ENCODE peak calls at places on chromosome 18, in five cellular contexts. Z, F, R, Y and Q are unnamed samples.

GRCh38 chr18:21064347-21064746 is 47.3 kb downstream of the ROCK1 start:
- DNase-seq in F (no peak), Z (no peak), R (no peak), Y (no peak), Q (no peak)

GRCh38 chr18:78949216-78949615 is 30.4 kb upstream of the SALL3 start:
- DNase-seq in F (no peak), Z (no peak), Y (no peak), R (no peak), Q (no peak)

GRCh38 chr18:79503891-79504475 is 108.3 kb downstream of the NFATC1 start:
- DNase-seq in F (no peak), Y (no peak), Z (no peak), R (no peak), Q (no peak)

GRCh38 chr18:9029131-9029530 is 73.4 kb upstream of the NDUFV2 start:
- DNase-seq in F (no peak), R (no peak), Z (no peak), Y (no peak), Q (no peak)

GRCh38 chr18:7272268-7273049 is 41.6 kb downstream of the LRRC30 start:
- DNase-seq in R (peak), Z (peak), Y (peak), F (no peak), Q (no peak)

GRCh38 chr18:54713386-54713785 is 114.9 kb upstream of the RAB27B start:
- DNase-seq in F (no peak), Z (no peak), Y (no peak), R (no peak), Q (no peak)

GRCh38 chr18:49023281-49023937 is 72.6 kb upstream of the SMAD7 start:
- DNase-seq in Z (no peak), Y (no peak), R (no peak), F (no peak), Q (no peak)

GRCh38 chr18:75211721-75212625 is 1.4 kb downstream of the TSHZ1 start:
- DNase-seq in R (peak), F (peak), Z (no peak), Y (peak), Q (peak)

GRCh38 chr18:47174545-47175116 is 1.5 kb downstream of the IER3IP1 start:
- DNase-seq in F (no peak), Z (no peak), R (peak), Y (no peak), Q (no peak)

GRCh38 chr18:75797046-75797445 is 369.5 kb upstream of the SMIM21 start:
- DNase-seq in R (no peak), Y (no peak), Z (no peak), F (no peak), Q (no peak)

GRCh38 chr18:72086421-72086820 is 457.7 kb downstream of the CBLN2 start:
- DNase-seq in R (peak), Y (peak), F (no peak), Z (no peak), Q (peak)

GRCh38 chr18:55233850-55234249 is 274.6 kb upstream of the CCDC68 start:
- DNase-seq in Z (no peak), F (no peak), R (no peak), Y (peak), Q (no peak)

GRCh38 chr18:36490907-36491306 is 193.4 kb downstream of the FHOD3 start:
- DNase-seq in Z (no peak), F (no peak), R (no peak), Y (no peak), Q (no peak)

GRCh38 chr18:46297621-46298020 is 193.4 kb downstream of the HAUS1 start:
- DNase-seq in Y (no peak), F (no peak), Z (no peak), R (no peak), Q (no peak)

GRCh38 chr18:9803698-9804516 is 81.9 kb upstream of the TXNDC2 start:
- DNase-seq in Z (no peak), F (no peak), R (no peak), Y (peak), Q (no peak)

GRCh38 chr18:74368901-74369705 is 53.5 kb downstream of the C18orf63 start:
- DNase-seq in Y (no peak), Z (no peak), R (no peak), F (no peak), Q (no peak)

GRCh38 chr18:55489034-55489741 is 98.8 kb downstream of the TCF4 start:
- DNase-seq in Y (no peak), F (no peak), R (no peak), Z (no peak), Q (no peak)

GRCh38 chr18:29383311-29384273 is 1206.7 kb upstream of the CDH2 start:
- DNase-seq in Z (no peak), R (no peak), F (no peak), Y (no peak), Q (no peak)

GRCh38 chr18:8757598-8757997 is 52.2 kb downstream of the MTCL1 start:
- DNase-seq in R (no peak), F (no peak), Z (no peak), Y (no peak), Q (no peak)

GRCh38 chr18:58960946-58961722 is 96.5 kb downstream of the ZNF532 start:
- DNase-seq in Y (no peak), R (no peak), F (no peak), Z (no peak), Q (no peak)

GRCh38 chr18:74803769-74804168 is 206.1 kb downstream of the ZNF407 start:
- DNase-seq in F (no peak), Y (no peak), Z (no peak), R (no peak), Q (no peak)

GRCh38 chr18:48409591-48410094 is 460 bp upstream of the ZBTB7C start:
- DNase-seq in F (no peak), Y (peak), Z (no peak), R (no peak), Q (no peak)

GRCh38 chr18:77866309-77866708 is 616.7 kb downstream of the GALR1 start:
- DNase-seq in R (no peak), F (no peak), Z (no peak), Y (no peak), Q (no peak)

GRCh38 chr18:58993260-58993659 is 128.6 kb downstream of the ZNF532 start:
- DNase-seq in Y (peak), F (no peak), R (peak), Z (no peak), Q (no peak)

GRCh38 chr18:55268146-55268545 is 308.9 kb upstream of the CCDC68 start:
- DNase-seq in Z (no peak), Y (peak), R (no peak), F (no peak), Q (no peak)

GRCh38 chr18:73079920-73080319 is 212.1 kb upstream of the NETO1 start:
- DNase-seq in F (no peak), R (no peak), Y (no peak), Z (no peak), Q (no peak)

GRCh38 chr18:56641714-56642331 is 3.4 kb upstream of the TXNL1 start:
- DNase-seq in Z (no peak), Y (peak), F (no peak), R (peak), Q (no peak)

DNA sequence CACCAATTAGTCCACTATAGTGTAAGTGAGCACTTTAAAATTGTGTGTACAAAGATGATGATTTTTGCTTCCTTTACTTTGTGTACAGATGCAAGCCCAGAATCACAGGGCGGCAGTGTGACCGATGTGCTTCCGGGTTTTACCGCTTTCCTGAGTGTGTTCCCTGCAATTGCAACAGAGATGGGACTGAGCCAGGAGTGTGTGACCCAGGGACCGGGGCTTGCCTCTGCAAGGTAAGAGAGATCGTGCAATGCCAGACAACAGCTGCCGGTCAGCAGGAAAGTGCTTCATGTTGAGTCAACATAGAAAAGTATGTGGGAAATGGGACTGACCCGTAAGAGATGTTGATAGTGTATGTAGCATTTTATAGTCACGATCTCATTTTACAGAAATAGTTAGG is 156.8 kb upstream of the TTC39C start:
- DNase-seq in R (no peak), Y (peak), F (no peak), Z (peak), Q (no peak)
- H3K27ac ChIP-seq in R (no peak), Y (no peak), F (no peak), Z (no peak), Q (no peak)

DNA sequence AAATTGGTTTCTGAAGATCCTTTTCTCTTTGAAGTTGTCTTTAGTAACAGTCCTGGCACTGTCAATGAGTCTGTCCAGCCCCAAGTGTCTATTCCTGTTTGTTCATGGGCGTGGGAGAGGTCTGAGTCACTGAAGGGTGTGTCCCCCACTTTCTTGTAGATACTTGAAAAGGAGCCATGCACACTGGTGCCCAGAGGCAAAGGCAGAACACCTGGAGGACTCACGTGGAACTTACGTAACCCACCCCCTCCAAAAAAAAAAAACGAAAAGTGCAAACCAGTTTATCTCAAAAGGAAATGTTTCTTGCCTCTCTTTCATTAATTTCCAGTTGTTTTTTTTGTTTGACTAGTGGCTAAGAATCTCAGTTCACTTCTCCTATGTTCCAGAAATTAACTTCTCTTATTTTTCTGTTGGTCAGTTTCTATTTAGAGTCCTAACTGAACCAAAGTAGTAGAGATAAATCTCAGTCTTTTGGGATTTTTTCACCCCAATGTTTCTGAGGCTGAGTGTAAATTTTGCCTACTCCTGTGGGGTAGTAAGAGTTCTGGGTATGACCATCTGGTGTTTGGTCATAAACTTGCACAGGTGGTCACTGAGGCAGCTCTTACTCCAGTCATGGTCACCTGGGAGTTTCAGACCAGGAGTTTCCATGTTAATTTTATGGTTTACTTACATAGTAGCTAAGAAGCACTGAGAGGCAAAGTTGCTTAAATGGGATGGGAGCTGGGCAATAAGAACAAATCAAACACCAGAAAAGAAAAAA is 54.9 kb downstream of the DSC3 start:
- DNase-seq in Y (no peak), F (no peak), Z (no peak), R (peak), Q (no peak)
- H3K27ac ChIP-seq in Y (no peak), F (no peak), Z (no peak), R (no peak), Q (no peak)

GRCh38 chr18:11145413-11146191 is 3.8 kb downstream of the PIEZO2 start:
- DNase-seq in Z (no peak), F (no peak), Y (no peak), R (no peak), Q (no peak)
- H3K27ac ChIP-seq in Z (no peak), F (no peak), Y (no peak), R (no peak), Q (no peak)

DNA sequence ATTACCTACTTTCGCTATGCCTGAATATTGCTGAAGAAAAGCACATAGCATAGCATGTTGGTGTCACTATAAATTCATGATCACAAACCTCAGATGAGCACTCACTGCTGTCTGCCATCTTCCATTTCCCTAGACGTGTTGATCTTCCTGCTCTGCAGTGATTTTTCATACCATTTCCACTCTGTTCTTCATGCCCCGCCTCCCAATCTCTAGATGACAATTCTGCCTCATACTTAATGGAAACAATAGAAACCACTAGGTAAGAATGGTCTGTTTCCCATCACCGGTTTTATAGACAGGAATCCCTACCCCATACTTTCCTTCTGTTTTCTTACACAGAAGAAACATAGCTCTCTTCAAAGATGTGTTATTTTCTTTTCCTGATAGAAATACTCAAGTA is 63.8 kb downstream of the PIK3C3 start:
- DNase-seq in R (no peak), Y (no peak), F (no peak), Z (no peak), Q (no peak)
- H3K27ac ChIP-seq in R (no peak), Y (no peak), F (no peak), Z (no peak), Q (no peak)

GRCh38 chr18:70382992-70383717 is 94.3 kb downstream of the SOCS6 start:
- DNase-seq in R (no peak), Y (no peak), Z (no peak), F (no peak), Q (no peak)

GRCh38 chr18:70384181-70384790 is 95.4 kb downstream of the SOCS6 start:
- DNase-seq in Z (peak), Y (no peak), R (peak), F (no peak), Q (no peak)

GRCh38 chr18:70382032-70382431 is 93.2 kb downstream of the SOCS6 start:
- DNase-seq in Z (no peak), R (peak), F (no peak), Y (no peak), Q (no peak)

GRCh38 chr18:70377857-70378701 is 89.2 kb downstream of the SOCS6 start:
- DNase-seq in F (no peak), Z (no peak), Y (no peak), R (no peak), Q (no peak)

GRCh38 chr18:70380915-70381896 is 92.4 kb downstream of the SOCS6 start:
- DNase-seq in F (no peak), R (peak), Z (no peak), Y (no peak), Q (peak)
- H3K27ac ChIP-seq in F (no peak), R (peak), Z (no peak), Y (no peak), Q (no peak)